ENCODE peak calls at places on chromosomes 12 and 14, in four cellular contexts. S is KBM-7; F is activated naive CD4-positive, alpha-beta T cell; Z is putamen. D is an unnamed sample.

GRCh38 chr12:47711448-47711847 is 5.6 kb upstream of the RPAP3 start:
- DNase-seq in Z (no peak), F (no peak), S (no peak), D (no peak)

GRCh38 chr12:42812086-42812485 is 222.5 kb upstream of the PRICKLE1 start:
- DNase-seq in Z (no peak), S (no peak), F (no peak), D (no peak)

GRCh38 chr14:103723176-103724081 is 7.8 kb downstream of the ZFYVE21 start:
- DNase-seq in F (no peak), S (no peak), Z (no peak), D (no peak)

GRCh38 chr12:52874573-52875435 is 26.0 kb upstream of the KRT78 start:
- DNase-seq in Z (no peak), F (no peak), S (no peak), D (no peak)

GRCh38 chr12:124111006-124111405 is 138.0 kb downstream of the ZNF664 start:
- DNase-seq in Z (no peak), S (no peak), F (no peak), D (no peak)

GRCh38 chr12:28057856-28058615 is 85.5 kb upstream of the PTHLH start:
- DNase-seq in F (no peak), S (no peak), Z (no peak), D (no peak)

GRCh38 chr14:99644723-99645544 is at the start of gene HHIPL1:
- DNase-seq in Z (no peak), S (no peak), F (no peak), D (no peak)

GRCh38 chr14:22821193-22822016 is 6.2 kb upstream of the SLC7A7 start:
- DNase-seq in F (no peak), Z (no peak), S (no peak), D (no peak)

GRCh38 chr14:53153702-53154112 is 584 bp upstream of the DDHD1 start:
- DNase-seq in F (no peak), S (no peak), Z (peak), D (no peak)

GRCh38 chr12:69999561-69999960 is 174.5 kb downstream of the MYRFL start:
- DNase-seq in F (no peak), S (no peak), Z (no peak), D (no peak)

GRCh38 chr14:67428501-67429031 is 16.6 kb upstream of the PLEK2 start:
- DNase-seq in Z (no peak), F (no peak), S (no peak), D (no peak)

GRCh38 chr14:106564058-106564643 is 1037.8 kb downstream of the TMEM121 start:
- DNase-seq in Z (no peak), F (peak), S (peak), D (no peak)

GRCh38 chr12:5889381-5890047 is 55.5 kb downstream of the ANO2 start:
- DNase-seq in Z (no peak), F (no peak), S (peak), D (no peak)

GRCh38 chr12:95182868-95183415 is 34.3 kb downstream of the FGD6 start:
- DNase-seq in S (no peak), Z (no peak), F (no peak), D (no peak)

GRCh38 chr14:99586054-99586760 is 17.8 kb downstream of the CCDC85C start:
- DNase-seq in Z (no peak), F (no peak), S (no peak), D (no peak)

GRCh38 chr14:41718477-41719166 is 111.9 kb downstream of the LRFN5 start:
- DNase-seq in Z (peak), S (peak), F (no peak), D (no peak)

GRCh38 chr12:66087365-66087943 is 43.1 kb downstream of the LLPH start:
- DNase-seq in Z (peak), F (peak), S (peak), D (peak)

GRCh38 chr12:3725267-3726115 is 27.4 kb downstream of the CRACR2A start:
- DNase-seq in F (no peak), Z (no peak), S (no peak), D (no peak)

GRCh38 chr12:26212356-26212755 is 17.0 kb downstream of the SSPN start:
- DNase-seq in S (no peak), Z (no peak), F (no peak), D (no peak)

GRCh38 chr12:29278673-29279420 is 102.1 kb downstream of the ERGIC2 start:
- DNase-seq in Z (no peak), S (no peak), F (no peak), D (no peak)

D was measured in head of caudate nucleus.